ENCODE peak calls at places on chromosomes 7 and 10, in nine cellular contexts. B, C, W, N, P, K, O, S and I are unnamed samples.

GRCh38 chr10:112949128-112949823 is 771 bp upstream of the TCF7L2 start:
- DNase-seq in B (no peak), C (no peak), W (no peak), N (no peak), P (no peak), K (no peak), O (no peak), S (peak; percentile 12), I (no peak)

GRCh38 chr7:17963281-17963680 is 23.0 kb upstream of the SNX13 start:
- DNase-seq in B (no peak), C (no peak), W (no peak), N (peak; percentile 51), P (peak; percentile 41), K (no peak), O (peak; percentile 28), S (no peak), I (no peak)

GRCh38 chr7:80150621-80151273 is 16.1 kb downstream of the GNAI1 start:
- DNase-seq in B (no peak), C (no peak), W (no peak), N (no peak), P (peak; percentile 41), K (no peak), O (peak; percentile 64), S (peak; percentile 79), I (no peak)

GRCh38 chr10:61271127-61271780 is 181.9 kb downstream of the TMEM26 start:
- DNase-seq in B (peak; percentile 31), C (peak; percentile 41), W (no peak), N (peak; percentile 37), P (no peak), K (no peak), O (peak; percentile 77), S (peak; percentile 80), I (peak; percentile 66)

GRCh38 chr10:68988530-68989316 is at the start of gene KIFBP:
- DNase-seq in B (peak; percentile 95), C (peak; percentile 92), W (peak; percentile 66), N (peak; percentile 91), P (peak; percentile 96), K (peak; percentile 93), O (peak; percentile 98), S (peak; percentile 99), I (peak; percentile 91)

GRCh38 chr7:132830941-132831340 is 250.9 kb downstream of the CHCHD3 start:
- DNase-seq in B (no peak), C (no peak), W (no peak), N (no peak), P (no peak), K (no peak), O (no peak), S (no peak), I (no peak)

GRCh38 chr7:81232084-81232799 is 313.4 kb upstream of the SEMA3C start:
- DNase-seq in B (no peak), C (no peak), W (no peak), N (no peak), P (no peak), K (no peak), O (no peak), S (no peak), I (no peak)

GRCh38 chr7:91310829-91311460 is 46.7 kb downstream of the FZD1 start:
- DNase-seq in B (peak; percentile 12), C (peak; percentile 65), W (no peak), N (peak; percentile 6), P (no peak), K (no peak), O (peak; percentile 22), S (peak; percentile 77), I (no peak)

GRCh38 chr10:11238893-11239292 is 221.2 kb downstream of the CELF2 start:
- DNase-seq in B (no peak), C (no peak), W (no peak), N (no peak), P (no peak), K (no peak), O (no peak), S (no peak), I (no peak)

GRCh38 chr7:46812047-46812672 is 769.8 kb downstream of the TNS3 start:
- DNase-seq in B (no peak), C (no peak), W (no peak), N (no peak), P (no peak), K (no peak), O (peak; percentile 18), S (peak; percentile 31), I (no peak)

GRCh38 chr10:28721318-28721717 is 44.0 kb downstream of the BAMBI start:
- DNase-seq in B (no peak), C (no peak), W (no peak), N (no peak), P (no peak), K (no peak), O (no peak), S (no peak), I (no peak)

GRCh38 chr10:100146875-100147665 is 38.8 kb downstream of the ERLIN1 start:
- DNase-seq in B (no peak), C (no peak), W (no peak), N (no peak), P (no peak), K (no peak), O (no peak), S (no peak), I (no peak)

GRCh38 chr10:73809061-73809818 is 2.2 kb downstream of the NDST2 start:
- DNase-seq in B (no peak), C (no peak), W (no peak), N (no peak), P (no peak), K (no peak), O (no peak), S (no peak), I (no peak)

GRCh38 chr10:117942261-117942660 is 104.5 kb downstream of the RAB11FIP2 start:
- DNase-seq in B (no peak), C (no peak), W (no peak), N (no peak), P (no peak), K (no peak), O (no peak), S (no peak), I (no peak)

GRCh38 chr7:116862234-116863167 is at the start of gene CAPZA2:
- DNase-seq in B (peak; percentile 44), C (peak; percentile 46), W (peak; percentile 94), N (peak; percentile 55), P (peak; percentile 87), K (peak; percentile 86), O (peak; percentile 91), S (peak; percentile 69), I (peak; percentile 16)

GRCh38 chr7:116859323-116859722 is 3.1 kb upstream of the CAPZA2 start:
- DNase-seq in B (peak; percentile 31), C (peak; percentile 33), W (no peak), N (peak; percentile 26), P (no peak), K (no peak), O (peak; percentile 88), S (peak; percentile 75), I (peak; percentile 33)

GRCh38 chr7:116863168-116863670 is 832 bp downstream of the CAPZA2 start:
- DNase-seq in B (no peak), C (peak; percentile 5), W (no peak), N (no peak), P (no peak), K (no peak), O (peak; percentile 30), S (no peak), I (no peak)

GRCh38 chr7:116864084-116864483 is 1.7 kb downstream of the CAPZA2 start:
- DNase-seq in B (no peak), C (no peak), W (no peak), N (no peak), P (no peak), K (no peak), O (no peak), S (no peak), I (no peak)

DNA sequence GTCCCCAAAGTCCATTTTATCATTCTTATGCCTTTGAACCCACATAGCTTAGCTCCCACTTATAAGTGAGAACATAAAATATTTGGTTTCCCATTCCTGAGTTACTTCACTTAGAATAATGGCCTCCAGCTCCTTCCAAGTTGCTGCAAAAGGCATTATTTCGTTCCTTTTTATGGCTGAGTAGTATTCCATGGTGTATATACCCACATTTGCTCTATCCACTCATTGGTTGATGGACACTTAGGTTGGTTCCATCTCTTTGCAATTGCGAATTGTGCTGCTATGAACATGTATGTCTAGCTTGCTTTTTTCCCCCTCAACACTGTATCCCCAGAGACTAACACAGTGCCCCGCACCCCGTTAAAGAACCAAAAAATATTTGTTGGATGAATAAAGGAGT is 670 bp upstream of the CAPZA2 start:
- DNase-seq in B (no peak), C (no peak), W (no peak), N (no peak), P (no peak), K (no peak), O (no peak), S (no peak), I (no peak)
- H3K4me3 ChIP-seq in B (no peak overlapping the region), C (no peak overlapping the region), W (no peak overlapping the region), N (no peak overlapping the region), P (no peak overlapping the region), K (peak overlapping the region; percentile 80), O (no peak overlapping the region), S (no peak overlapping the region), I (no peak overlapping the region)

DNA sequence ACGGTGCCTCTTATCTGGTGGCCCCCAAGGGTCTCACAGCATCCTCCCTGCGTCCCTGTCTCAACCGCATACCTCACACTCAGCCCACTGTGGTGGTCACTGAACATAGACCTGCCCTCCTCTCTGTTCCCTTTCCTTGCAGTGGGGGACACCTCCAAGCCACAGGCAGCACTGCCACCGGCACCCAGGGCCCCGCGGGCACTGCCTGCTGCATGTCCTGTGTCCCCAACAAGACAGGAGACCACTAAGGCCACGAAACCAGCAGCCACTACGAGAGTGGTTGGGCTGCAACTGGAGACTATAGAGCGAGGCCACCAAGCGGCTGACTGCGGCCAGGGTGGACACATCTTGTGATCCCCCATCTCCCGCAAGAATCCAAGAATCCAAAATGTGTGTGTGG is 15.3 kb downstream of the BRI3 start:
- DNase-seq in B (no peak), C (no peak), W (no peak), N (no peak), P (no peak), K (no peak), O (no peak), S (no peak), I (no peak)
- TF ChIP-seq CTCF in B (no peak), C (no peak), W (no peak), N (no peak), P (no peak), K (no peak), O (no peak), S (no peak), I (no peak)

DNA sequence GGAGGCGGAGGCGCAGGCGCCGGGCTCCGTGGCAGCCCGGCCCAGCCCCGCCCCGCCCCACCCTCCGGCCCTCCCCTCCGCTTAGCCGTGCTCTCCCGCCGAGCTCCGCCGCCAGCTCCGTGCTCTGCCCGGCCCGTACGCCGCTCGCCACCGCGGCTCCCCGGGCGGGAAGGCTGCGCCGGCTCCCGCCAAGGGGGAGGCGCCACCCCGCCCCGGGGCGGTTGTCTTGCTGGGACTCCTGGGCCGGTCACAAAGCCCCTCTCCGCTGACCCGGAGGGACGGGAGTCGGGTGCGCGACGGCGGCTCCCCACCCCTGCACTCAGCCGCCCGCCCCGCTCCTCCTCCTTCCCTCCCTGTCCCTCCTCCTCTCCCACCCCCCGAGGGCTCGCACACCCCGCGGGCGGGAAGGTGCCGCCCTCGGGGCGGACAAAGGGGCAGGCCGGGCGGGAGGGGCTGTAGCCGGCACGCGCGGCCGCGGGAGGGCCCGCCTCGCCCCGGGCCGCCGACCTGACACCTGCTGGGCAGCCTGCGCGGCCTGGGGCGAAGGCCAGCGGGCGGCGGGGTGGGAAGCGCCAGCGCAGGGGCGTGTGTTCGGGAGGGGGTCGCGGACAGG is 11.5 kb upstream of the SP8 start:
- DNase-seq in B (no peak), C (no peak), W (no peak), N (no peak), P (no peak), K (no peak), O (no peak), S (no peak), I (no peak)
- H3K4me3 ChIP-seq in B (peak overlapping the region; percentile 18), C (peak overlapping the region; percentile 46), W (no peak overlapping the region), N (peak overlapping the region; percentile 44), P (peak overlapping the region; percentile 39), K (peak overlapping the region; percentile 27), O (peak overlapping the region; percentile 43), S (peak overlapping the region; percentile 61), I (peak overlapping the region; percentile 36)

GRCh38 chr7:77416621-77417371 is 647 bp upstream of the GSAP start:
- DNase-seq in B (no peak), C (no peak), W (no peak), N (no peak), P (no peak), K (no peak), O (no peak), S (no peak), I (no peak)
- TF ChIP-seq CTCF in B (no peak), C (no peak), W (no peak), N (no peak), P (no peak), K (no peak), O (no peak), S (no peak), I (no peak)